ENCODE peak calls at places on chromosomes 11 and 22, in eight cellular contexts. One of them, this sample, is unnamed.

GRCh38 chr22:46500201-46500600 is 37.2 kb downstream of the CELSR1 start:
- DNase-seq in heart left ventricle: no peak
- DNase-seq in AG09309: no peak
- DNase-seq in body of pancreas: no peak
- DNase-seq in colonic mucosa: no peak
- DNase-seq in left ventricle myocardium inferior: no peak
- DNase-seq in brain microvascular endothelial cell: no peak
- DNase-seq in IMR-90: no peak
- DNase-seq in this sample: no peak

GRCh38 chr11:69500285-69501120 is 19.0 kb downstream of the LINC01488 start:
- DNase-seq in heart left ventricle: no peak
- DNase-seq in AG09309: no peak
- DNase-seq in body of pancreas: no peak
- DNase-seq in colonic mucosa: no peak
- DNase-seq in left ventricle myocardium inferior: no peak
- DNase-seq in brain microvascular endothelial cell: no peak
- DNase-seq in IMR-90: no peak
- DNase-seq in this sample: no peak

GRCh38 chr22:23556026-23556620 is 24.0 kb downstream of the IGLL1 start:
- DNase-seq in heart left ventricle: no peak
- DNase-seq in AG09309: no peak
- DNase-seq in body of pancreas: no peak
- DNase-seq in colonic mucosa: no peak
- DNase-seq in left ventricle myocardium inferior: no peak
- DNase-seq in brain microvascular endothelial cell: no peak
- DNase-seq in IMR-90: no peak
- DNase-seq in this sample: no peak

GRCh38 chr11:122459064-122459463 is 196.5 kb upstream of the UBASH3B start:
- DNase-seq in heart left ventricle: no peak
- DNase-seq in AG09309: no peak
- DNase-seq in body of pancreas: no peak
- DNase-seq in colonic mucosa: no peak
- DNase-seq in left ventricle myocardium inferior: no peak
- DNase-seq in brain microvascular endothelial cell: no peak
- DNase-seq in IMR-90: no peak
- DNase-seq in this sample: no peak

GRCh38 chr22:29215012-29215860 is 9.5 kb downstream of the EMID1 start:
- DNase-seq in heart left ventricle: no peak
- DNase-seq in AG09309: no peak
- DNase-seq in body of pancreas: no peak
- DNase-seq in colonic mucosa: no peak
- DNase-seq in left ventricle myocardium inferior: no peak
- DNase-seq in brain microvascular endothelial cell: no peak
- DNase-seq in IMR-90: no peak
- DNase-seq in this sample: no peak

GRCh38 chr22:29605236-29605850 is 1.9 kb downstream of the NF2 start:
- DNase-seq in heart left ventricle: no peak
- DNase-seq in AG09309: no peak
- DNase-seq in body of pancreas: no peak
- DNase-seq in colonic mucosa: no peak
- DNase-seq in left ventricle myocardium inferior: no peak
- DNase-seq in brain microvascular endothelial cell: no peak
- DNase-seq in IMR-90: no peak
- DNase-seq in this sample: no peak

GRCh38 chr11:61460474-61460881 is 30.6 kb downstream of the SDHAF2 start:
- DNase-seq in heart left ventricle: peak; percentile 34
- DNase-seq in AG09309: no peak
- DNase-seq in body of pancreas: no peak
- DNase-seq in colonic mucosa: no peak
- DNase-seq in left ventricle myocardium inferior: peak; percentile 38
- DNase-seq in brain microvascular endothelial cell: no peak
- DNase-seq in IMR-90: no peak
- DNase-seq in this sample: no peak

GRCh38 chr11:64305691-64306562 is 603 bp downstream of the ESRRA start:
- DNase-seq in heart left ventricle: peak; percentile 76
- DNase-seq in AG09309: no peak
- DNase-seq in body of pancreas: peak; percentile 85
- DNase-seq in colonic mucosa: peak; percentile 94
- DNase-seq in left ventricle myocardium inferior: peak; percentile 70
- DNase-seq in brain microvascular endothelial cell: no peak
- DNase-seq in IMR-90: peak; percentile 27
- DNase-seq in this sample: peak; percentile 63

GRCh38 chr11:77249427-77249826 is 52.1 kb downstream of the GDPD4 start:
- DNase-seq in heart left ventricle: no peak
- DNase-seq in AG09309: no peak
- DNase-seq in body of pancreas: no peak
- DNase-seq in colonic mucosa: no peak
- DNase-seq in left ventricle myocardium inferior: no peak
- DNase-seq in brain microvascular endothelial cell: no peak
- DNase-seq in IMR-90: peak; percentile 48
- DNase-seq in this sample: peak; percentile 24

GRCh38 chr11:36271794-36272409 is 17.3 kb downstream of the COMMD9 start:
- DNase-seq in heart left ventricle: no peak
- DNase-seq in AG09309: no peak
- DNase-seq in body of pancreas: no peak
- DNase-seq in colonic mucosa: no peak
- DNase-seq in left ventricle myocardium inferior: no peak
- DNase-seq in brain microvascular endothelial cell: no peak
- DNase-seq in IMR-90: no peak
- DNase-seq in this sample: no peak

GRCh38 chr11:128467041-128467440 is 120.3 kb downstream of the ETS1 start:
- DNase-seq in heart left ventricle: no peak
- DNase-seq in AG09309: no peak
- DNase-seq in body of pancreas: no peak
- DNase-seq in colonic mucosa: no peak
- DNase-seq in left ventricle myocardium inferior: no peak
- DNase-seq in brain microvascular endothelial cell: no peak
- DNase-seq in IMR-90: no peak
- DNase-seq in this sample: no peak

GRCh38 chr11:85088286-85088685 is 538.9 kb downstream of the DLG2 start:
- DNase-seq in heart left ventricle: no peak
- DNase-seq in AG09309: no peak
- DNase-seq in body of pancreas: no peak
- DNase-seq in colonic mucosa: no peak
- DNase-seq in left ventricle myocardium inferior: no peak
- DNase-seq in brain microvascular endothelial cell: no peak
- DNase-seq in IMR-90: peak; percentile 71
- DNase-seq in this sample: peak; percentile 30

GRCh38 chr11:87266751-87267150 is 229.0 kb downstream of the TMEM135 start:
- DNase-seq in heart left ventricle: no peak
- DNase-seq in AG09309: no peak
- DNase-seq in body of pancreas: no peak
- DNase-seq in colonic mucosa: no peak
- DNase-seq in left ventricle myocardium inferior: no peak
- DNase-seq in brain microvascular endothelial cell: no peak
- DNase-seq in IMR-90: no peak
- DNase-seq in this sample: no peak

GRCh38 chr11:88103337-88104206 is 71.7 kb downstream of the RAB38 start:
- DNase-seq in heart left ventricle: peak; percentile 14
- DNase-seq in AG09309: no peak
- DNase-seq in body of pancreas: peak; percentile 62
- DNase-seq in colonic mucosa: peak; percentile 42
- DNase-seq in left ventricle myocardium inferior: no peak
- DNase-seq in brain microvascular endothelial cell: peak; percentile 69
- DNase-seq in IMR-90: peak; percentile 58
- DNase-seq in this sample: peak; percentile 36

GRCh38 chr22:17836977-17837742 is 62.9 kb upstream of the BID start:
- DNase-seq in heart left ventricle: no peak
- DNase-seq in AG09309: no peak
- DNase-seq in body of pancreas: peak; percentile 58
- DNase-seq in colonic mucosa: no peak
- DNase-seq in left ventricle myocardium inferior: no peak
- DNase-seq in brain microvascular endothelial cell: no peak
- DNase-seq in IMR-90: no peak
- DNase-seq in this sample: peak; percentile 12

GRCh38 chr11:92580931-92581330 is 356.3 kb downstream of the FAT3 start:
- DNase-seq in heart left ventricle: no peak
- DNase-seq in AG09309: no peak
- DNase-seq in body of pancreas: no peak
- DNase-seq in colonic mucosa: no peak
- DNase-seq in left ventricle myocardium inferior: no peak
- DNase-seq in brain microvascular endothelial cell: no peak
- DNase-seq in IMR-90: no peak
- DNase-seq in this sample: no peak

GRCh38 chr11:118957549-118957948 is 1.5 kb downstream of the UPK2 start:
- DNase-seq in heart left ventricle: no peak
- DNase-seq in AG09309: no peak
- DNase-seq in body of pancreas: no peak
- DNase-seq in colonic mucosa: no peak
- DNase-seq in left ventricle myocardium inferior: no peak
- DNase-seq in brain microvascular endothelial cell: no peak
- DNase-seq in IMR-90: no peak
- DNase-seq in this sample: no peak

GRCh38 chr11:118958577-118958976 is 2.5 kb downstream of the UPK2 start:
- DNase-seq in heart left ventricle: no peak
- DNase-seq in AG09309: no peak
- DNase-seq in body of pancreas: no peak
- DNase-seq in colonic mucosa: no peak
- DNase-seq in left ventricle myocardium inferior: no peak
- DNase-seq in brain microvascular endothelial cell: no peak
- DNase-seq in IMR-90: no peak
- DNase-seq in this sample: no peak

GRCh38 chr11:118957968-118958367 is 1.9 kb downstream of the UPK2 start:
- DNase-seq in heart left ventricle: no peak
- DNase-seq in AG09309: no peak
- DNase-seq in body of pancreas: no peak
- DNase-seq in colonic mucosa: no peak
- DNase-seq in left ventricle myocardium inferior: no peak
- DNase-seq in brain microvascular endothelial cell: no peak
- DNase-seq in IMR-90: no peak
- DNase-seq in this sample: no peak

GRCh38 chr11:118956094-118956846 is at the start of gene UPK2:
- DNase-seq in heart left ventricle: peak; percentile 86
- DNase-seq in AG09309: peak; percentile 25
- DNase-seq in body of pancreas: peak; percentile 94
- DNase-seq in colonic mucosa: peak; percentile 90
- DNase-seq in left ventricle myocardium inferior: peak; percentile 84
- DNase-seq in brain microvascular endothelial cell: peak; percentile 69
- DNase-seq in IMR-90: peak; percentile 71
- DNase-seq in this sample: peak; percentile 62

DNA sequence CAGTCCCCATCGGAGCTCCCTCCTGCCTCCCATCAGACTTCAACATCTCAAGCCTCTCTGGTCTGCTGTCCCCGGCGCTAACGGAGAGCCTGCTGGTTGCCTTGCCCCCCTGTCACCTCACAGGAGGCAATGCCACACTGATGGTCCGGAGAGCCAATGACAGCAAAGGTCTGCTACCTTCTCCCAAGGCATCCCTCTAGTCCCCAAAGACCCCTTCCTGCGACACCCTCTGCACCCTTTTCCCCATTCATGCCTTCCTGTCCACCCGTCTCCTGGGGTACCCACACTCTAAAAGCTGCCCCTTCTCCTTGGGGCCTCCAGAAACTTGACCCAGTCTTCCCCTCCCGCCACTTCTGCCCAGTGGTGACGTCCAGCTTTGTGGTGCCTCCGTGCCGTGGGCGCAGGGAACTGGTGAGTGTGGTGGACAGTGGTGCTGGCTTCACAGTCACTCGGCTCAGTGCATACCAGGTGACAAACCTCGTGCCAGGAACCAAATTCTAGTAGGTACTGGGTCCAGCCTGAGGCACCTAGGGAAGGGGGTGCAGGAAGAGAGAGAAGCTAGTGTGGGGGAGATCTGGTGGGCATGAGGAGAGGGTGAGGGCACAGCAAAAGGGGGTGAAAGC is 860 bp downstream of the UPK2 start:
- DNase-seq in heart left ventricle: no peak
- DNase-seq in AG09309: no peak
- DNase-seq in body of pancreas: no peak
- DNase-seq in colonic mucosa: no peak
- DNase-seq in left ventricle myocardium inferior: no peak
- DNase-seq in brain microvascular endothelial cell: no peak
- DNase-seq in IMR-90: no peak
- DNase-seq in this sample: no peak
- TF ChIP-seq CTCF in heart left ventricle: no peak
- TF ChIP-seq CTCF in AG09309: no peak
- TF ChIP-seq CTCF in body of pancreas: no peak
- TF ChIP-seq CTCF in colonic mucosa: no peak
- TF ChIP-seq CTCF in left ventricle myocardium inferior: no peak
- TF ChIP-seq CTCF in brain microvascular endothelial cell: no peak
- TF ChIP-seq CTCF in IMR-90: no peak
- TF ChIP-seq CTCF in this sample: no peak

DNA sequence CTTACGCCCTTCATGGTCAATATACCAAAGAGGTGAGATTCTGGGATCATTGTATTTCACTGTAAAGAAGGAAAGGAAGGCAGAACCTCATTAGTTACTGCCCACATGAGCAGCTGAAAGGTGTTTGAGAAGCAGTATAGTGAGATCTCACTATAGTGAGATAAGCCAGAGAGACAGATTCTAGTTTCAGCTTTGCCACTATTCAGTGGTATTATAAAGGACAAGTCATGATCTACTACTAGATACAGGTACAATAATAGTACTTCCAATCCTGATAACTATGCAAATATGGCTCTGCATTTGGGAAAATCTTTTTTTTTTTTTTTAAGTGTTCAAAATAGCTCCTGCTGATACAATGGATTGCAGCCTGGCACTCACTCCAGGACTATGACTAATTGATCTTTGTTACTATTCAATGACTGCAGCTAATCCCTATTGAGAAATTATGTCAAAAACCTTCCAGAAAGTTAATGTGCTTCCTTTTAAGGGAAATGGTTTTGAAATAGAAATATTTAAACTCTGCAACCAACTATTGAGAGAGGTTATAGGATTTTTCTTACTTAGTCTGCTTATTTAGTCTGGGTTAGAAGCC is 8.3 kb upstream of the DLAT start:
- DNase-seq in heart left ventricle: no peak
- DNase-seq in AG09309: peak; percentile 46
- DNase-seq in body of pancreas: peak; percentile 39
- DNase-seq in colonic mucosa: no peak
- DNase-seq in left ventricle myocardium inferior: no peak
- DNase-seq in brain microvascular endothelial cell: no peak
- DNase-seq in IMR-90: peak; percentile 50
- DNase-seq in this sample: peak; percentile 85
- H3K4me3 ChIP-seq in heart left ventricle: no peak overlapping the region
- H3K4me3 ChIP-seq in AG09309: no peak overlapping the region
- H3K4me3 ChIP-seq in body of pancreas: no peak overlapping the region
- H3K4me3 ChIP-seq in colonic mucosa: no peak overlapping the region
- H3K4me3 ChIP-seq in left ventricle myocardium inferior: no peak overlapping the region
- H3K4me3 ChIP-seq in brain microvascular endothelial cell: no peak overlapping the region
- H3K4me3 ChIP-seq in IMR-90: no peak overlapping the region
- H3K4me3 ChIP-seq in this sample: no peak overlapping the region

DNA sequence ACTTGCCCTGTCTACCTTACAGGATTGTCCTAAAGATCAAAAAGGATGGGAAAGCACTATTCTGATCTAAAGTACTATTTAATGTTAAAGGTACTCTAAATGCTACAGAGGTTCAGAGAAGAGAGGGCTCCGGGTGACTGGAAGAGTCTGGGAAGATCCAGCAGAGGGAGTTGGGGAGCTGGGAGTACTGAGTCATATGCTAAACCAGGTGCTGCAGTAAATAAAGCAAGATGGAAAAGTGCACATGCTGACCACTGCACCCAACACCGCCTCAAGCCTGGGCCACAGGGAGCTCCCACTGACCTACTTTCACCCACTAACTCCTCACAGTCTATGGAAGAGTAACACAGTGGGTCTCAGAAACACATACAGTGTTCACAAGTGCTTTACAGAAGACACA is 49.3 kb downstream of the WT1 start:
- DNase-seq in heart left ventricle: no peak
- DNase-seq in AG09309: no peak
- DNase-seq in body of pancreas: no peak
- DNase-seq in colonic mucosa: peak; percentile 20
- DNase-seq in left ventricle myocardium inferior: no peak
- DNase-seq in brain microvascular endothelial cell: peak; percentile 24
- DNase-seq in IMR-90: peak; percentile 41
- DNase-seq in this sample: peak; percentile 9
- TF ChIP-seq CTCF in heart left ventricle: peak; percentile 35
- TF ChIP-seq CTCF in AG09309: peak; percentile 40
- TF ChIP-seq CTCF in body of pancreas: no peak
- TF ChIP-seq CTCF in colonic mucosa: no peak
- TF ChIP-seq CTCF in left ventricle myocardium inferior: peak; percentile 62
- TF ChIP-seq CTCF in brain microvascular endothelial cell: peak; percentile 76
- TF ChIP-seq CTCF in IMR-90: peak; percentile 37
- TF ChIP-seq CTCF in this sample: peak; percentile 26

GRCh38 chr11:65558785-65559509 is 788 bp upstream of the LTBP3 start:
- DNase-seq in heart left ventricle: peak; percentile 79
- DNase-seq in AG09309: no peak
- DNase-seq in body of pancreas: peak; percentile 79
- DNase-seq in colonic mucosa: peak; percentile 48
- DNase-seq in left ventricle myocardium inferior: peak; percentile 76
- DNase-seq in brain microvascular endothelial cell: peak; percentile 41
- DNase-seq in IMR-90: peak; percentile 33
- DNase-seq in this sample: no peak
- H3K4me3 ChIP-seq in heart left ventricle: peak overlapping the region; percentile 49
- H3K4me3 ChIP-seq in AG09309: no peak overlapping the region
- H3K4me3 ChIP-seq in body of pancreas: no peak overlapping the region
- H3K4me3 ChIP-seq in colonic mucosa: peak overlapping the region; percentile 48
- H3K4me3 ChIP-seq in left ventricle myocardium inferior: peak overlapping the region; percentile 79
- H3K4me3 ChIP-seq in brain microvascular endothelial cell: peak overlapping the region; percentile 29
- H3K4me3 ChIP-seq in IMR-90: no peak overlapping the region
- H3K4me3 ChIP-seq in this sample: peak overlapping the region; percentile 62

This sample was measured in foreskin fibroblast.